ENCODE peak calls at places on chromosomes 7 and 10, in five cellular contexts. One of them, this sample, is unnamed. For H3K9me3, the result is how much of the 10 kb centered on the place peaks cover.

GRCh38 chr7:138186951-138187351 is 110.7 kb downstream of the AKR1D1 start:
- DNase-seq in CD8-positive, alpha-beta T cell: no peak
- DNase-seq in cardiac muscle cell: no peak
- DNase-seq in adrenal gland: peak
- DNase-seq in psoas muscle: no peak
- DNase-seq in this sample: no peak

GRCh38 chr7:80885774-80886173 is 33.1 kb downstream of the SEMA3C start:
- DNase-seq in CD8-positive, alpha-beta T cell: no peak
- DNase-seq in cardiac muscle cell: no peak
- DNase-seq in adrenal gland: no peak
- DNase-seq in psoas muscle: no peak
- DNase-seq in this sample: no peak

GRCh38 chr10:8026349-8027259 is 27.9 kb upstream of the GATA3 start:
- DNase-seq in CD8-positive, alpha-beta T cell: no peak
- DNase-seq in cardiac muscle cell: peak
- DNase-seq in adrenal gland: no peak
- DNase-seq in psoas muscle: no peak
- DNase-seq in this sample: no peak

GRCh38 chr7:40918701-40919271 is 784.0 kb downstream of the SUGCT start:
- DNase-seq in CD8-positive, alpha-beta T cell: no peak
- DNase-seq in cardiac muscle cell: peak
- DNase-seq in adrenal gland: no peak
- DNase-seq in psoas muscle: no peak
- DNase-seq in this sample: no peak

GRCh38 chr10:70132098-70133029 is at the start of gene AIFM2:
- DNase-seq in CD8-positive, alpha-beta T cell: peak
- DNase-seq in cardiac muscle cell: peak
- DNase-seq in adrenal gland: peak
- DNase-seq in psoas muscle: peak
- DNase-seq in this sample: peak

GRCh38 chr10:118799779-118800178 is 45.0 kb upstream of the CACUL1 start:
- DNase-seq in CD8-positive, alpha-beta T cell: peak
- DNase-seq in cardiac muscle cell: no peak
- DNase-seq in adrenal gland: no peak
- DNase-seq in psoas muscle: no peak
- DNase-seq in this sample: no peak

GRCh38 chr10:46092523-46093195 is 46.6 kb upstream of the MSMB start:
- DNase-seq in CD8-positive, alpha-beta T cell: no peak
- DNase-seq in cardiac muscle cell: no peak
- DNase-seq in adrenal gland: no peak
- DNase-seq in psoas muscle: no peak
- DNase-seq in this sample: no peak

GRCh38 chr10:46290101-46290884 is 3.5 kb downstream of the ANTXRL start:
- DNase-seq in CD8-positive, alpha-beta T cell: no peak
- DNase-seq in cardiac muscle cell: no peak
- DNase-seq in adrenal gland: no peak
- DNase-seq in psoas muscle: no peak
- DNase-seq in this sample: no peak

GRCh38 chr10:13231190-13231589 is 3.0 kb downstream of the UCMA start:
- DNase-seq in CD8-positive, alpha-beta T cell: no peak
- DNase-seq in cardiac muscle cell: no peak
- DNase-seq in adrenal gland: no peak
- DNase-seq in psoas muscle: no peak
- DNase-seq in this sample: no peak

GRCh38 chr10:110802090-110802489 is 69.6 kb upstream of the PDCD4 start:
- DNase-seq in CD8-positive, alpha-beta T cell: no peak
- DNase-seq in cardiac muscle cell: no peak
- DNase-seq in adrenal gland: no peak
- DNase-seq in psoas muscle: no peak
- DNase-seq in this sample: no peak

GRCh38 chr10:76382381-76382851 is 951.0 kb downstream of the LRMDA start:
- DNase-seq in CD8-positive, alpha-beta T cell: no peak
- DNase-seq in cardiac muscle cell: no peak
- DNase-seq in adrenal gland: no peak
- DNase-seq in psoas muscle: peak
- DNase-seq in this sample: no peak

GRCh38 chr10:33559105-33559504 is 224.6 kb upstream of the NRP1 start:
- DNase-seq in CD8-positive, alpha-beta T cell: no peak
- DNase-seq in cardiac muscle cell: no peak
- DNase-seq in adrenal gland: no peak
- DNase-seq in psoas muscle: peak
- DNase-seq in this sample: no peak

GRCh38 chr10:70664702-70665195 is 7.6 kb upstream of the ADAMTS14 start:
- DNase-seq in CD8-positive, alpha-beta T cell: no peak
- DNase-seq in cardiac muscle cell: no peak
- DNase-seq in adrenal gland: no peak
- DNase-seq in psoas muscle: no peak
- DNase-seq in this sample: no peak

GRCh38 chr7:158325530-158326381 is 261.9 kb downstream of the PTPRN2 start:
- DNase-seq in CD8-positive, alpha-beta T cell: no peak
- DNase-seq in cardiac muscle cell: peak
- DNase-seq in adrenal gland: peak
- DNase-seq in psoas muscle: no peak
- DNase-seq in this sample: no peak

GRCh38 chr7:117478796-117479479 is 887 bp upstream of the CFTR start:
- DNase-seq in CD8-positive, alpha-beta T cell: no peak
- DNase-seq in cardiac muscle cell: no peak
- DNase-seq in adrenal gland: no peak
- DNase-seq in psoas muscle: no peak
- DNase-seq in this sample: no peak

GRCh38 chr10:24554036-24554435 is 169.7 kb downstream of the ARHGAP21 start:
- DNase-seq in CD8-positive, alpha-beta T cell: no peak
- DNase-seq in cardiac muscle cell: no peak
- DNase-seq in adrenal gland: no peak
- DNase-seq in psoas muscle: no peak
- DNase-seq in this sample: no peak

GRCh38 chr10:131926743-131927595 is 26.2 kb downstream of the PPP2R2D start:
- DNase-seq in CD8-positive, alpha-beta T cell: no peak
- DNase-seq in cardiac muscle cell: no peak
- DNase-seq in adrenal gland: no peak
- DNase-seq in psoas muscle: no peak
- DNase-seq in this sample: no peak

GRCh38 chr7:77687747-77688144 is 8.5 kb upstream of the RSBN1L start:
- DNase-seq in CD8-positive, alpha-beta T cell: no peak
- DNase-seq in cardiac muscle cell: no peak
- DNase-seq in adrenal gland: no peak
- DNase-seq in psoas muscle: no peak
- DNase-seq in this sample: peak

GRCh38 chr7:41885748-41886147 is 182.9 kb upstream of the INHBA start:
- DNase-seq in CD8-positive, alpha-beta T cell: no peak
- DNase-seq in cardiac muscle cell: no peak
- DNase-seq in adrenal gland: no peak
- DNase-seq in psoas muscle: no peak
- DNase-seq in this sample: no peak

GRCh38 chr10:72322280-72323058 is 32.2 kb downstream of the DNAJB12 start:
- DNase-seq in CD8-positive, alpha-beta T cell: no peak
- DNase-seq in cardiac muscle cell: no peak
- DNase-seq in adrenal gland: no peak
- DNase-seq in psoas muscle: no peak
- DNase-seq in this sample: no peak

GRCh38 chr7:73844131-73844547 is 1.8 kb upstream of the METTL27 start:
- DNase-seq in CD8-positive, alpha-beta T cell: no peak
- DNase-seq in cardiac muscle cell: no peak
- DNase-seq in adrenal gland: no peak
- DNase-seq in psoas muscle: no peak
- DNase-seq in this sample: no peak

GRCh38 chr7:143372070-143372469 is 9.1 kb upstream of the ZYX start:
- DNase-seq in CD8-positive, alpha-beta T cell: peak
- DNase-seq in cardiac muscle cell: no peak
- DNase-seq in adrenal gland: peak
- DNase-seq in psoas muscle: peak
- DNase-seq in this sample: no peak

DNA sequence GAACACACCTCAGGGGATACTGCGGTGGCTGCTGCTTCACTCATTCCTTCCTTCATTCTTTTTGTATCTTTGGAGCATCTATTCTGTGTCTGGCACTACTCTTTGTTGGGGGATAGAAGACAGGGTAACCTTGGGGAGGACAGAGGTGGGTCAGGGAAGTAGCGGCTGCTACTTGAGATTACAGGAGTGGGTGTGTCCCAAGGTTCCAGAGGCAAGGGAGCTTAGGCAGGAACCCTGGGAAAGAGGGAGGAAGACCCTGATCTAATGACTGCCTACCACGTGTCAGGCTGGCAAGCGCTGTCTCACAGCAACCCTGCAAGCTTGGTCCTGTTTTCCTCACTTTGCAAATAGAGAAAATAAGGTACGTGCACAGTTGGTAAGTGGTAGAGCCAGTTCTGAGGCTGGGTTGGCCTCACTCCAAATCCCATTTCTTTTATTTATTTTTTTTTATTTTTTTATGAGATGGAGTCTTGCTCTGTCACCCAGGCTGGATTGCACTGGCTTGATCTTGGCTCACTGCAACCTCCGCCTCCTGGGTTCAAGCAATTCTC is 985.9 kb upstream of the ZNF722 start:
- DNase-seq in CD8-positive, alpha-beta T cell: no peak
- DNase-seq in cardiac muscle cell: no peak
- DNase-seq in adrenal gland: no peak
- DNase-seq in psoas muscle: no peak
- DNase-seq in this sample: no peak
- H3K9me3 ChIP-seq in CD8-positive, alpha-beta T cell: under half
- H3K9me3 ChIP-seq in cardiac muscle cell: under half
- H3K9me3 ChIP-seq in adrenal gland: under half
- H3K9me3 ChIP-seq in psoas muscle: under half
- H3K9me3 ChIP-seq in this sample: under half

GRCh38 chr7:151280388-151281019 is 32.0 kb upstream of the SMARCD3 start:
- DNase-seq in CD8-positive, alpha-beta T cell: no peak
- DNase-seq in cardiac muscle cell: no peak
- DNase-seq in adrenal gland: no peak
- DNase-seq in psoas muscle: no peak
- DNase-seq in this sample: no peak

GRCh38 chr7:151278949-151279348 is 30.5 kb upstream of the SMARCD3 start:
- DNase-seq in CD8-positive, alpha-beta T cell: no peak
- DNase-seq in cardiac muscle cell: no peak
- DNase-seq in adrenal gland: no peak
- DNase-seq in psoas muscle: no peak
- DNase-seq in this sample: no peak

GRCh38 chr7:151281686-151282085 is 33.2 kb upstream of the SMARCD3 start:
- DNase-seq in CD8-positive, alpha-beta T cell: no peak
- DNase-seq in cardiac muscle cell: no peak
- DNase-seq in adrenal gland: no peak
- DNase-seq in psoas muscle: no peak
- DNase-seq in this sample: no peak

GRCh38 chr7:151277631-151278030 is 29.1 kb upstream of the SMARCD3 start:
- DNase-seq in CD8-positive, alpha-beta T cell: no peak
- DNase-seq in cardiac muscle cell: no peak
- DNase-seq in adrenal gland: no peak
- DNase-seq in psoas muscle: no peak
- DNase-seq in this sample: no peak

GRCh38 chr7:151279868-151280267 is 31.4 kb upstream of the SMARCD3 start:
- DNase-seq in CD8-positive, alpha-beta T cell: no peak
- DNase-seq in cardiac muscle cell: no peak
- DNase-seq in adrenal gland: no peak
- DNase-seq in psoas muscle: no peak
- DNase-seq in this sample: no peak
- H3K27ac ChIP-seq in CD8-positive, alpha-beta T cell: no peak
- H3K27ac ChIP-seq in cardiac muscle cell: no peak
- H3K27ac ChIP-seq in adrenal gland: no peak
- H3K27ac ChIP-seq in psoas muscle: peak
- H3K27ac ChIP-seq in this sample: no peak

GRCh38 chr7:148483515-148483914 is 107.1 kb upstream of the C7orf33 start:
- DNase-seq in CD8-positive, alpha-beta T cell: no peak
- DNase-seq in cardiac muscle cell: no peak
- DNase-seq in adrenal gland: no peak
- DNase-seq in psoas muscle: no peak
- DNase-seq in this sample: no peak

GRCh38 chr7:148486937-148487336 is 103.6 kb upstream of the C7orf33 start:
- DNase-seq in CD8-positive, alpha-beta T cell: no peak
- DNase-seq in cardiac muscle cell: no peak
- DNase-seq in adrenal gland: no peak
- DNase-seq in psoas muscle: no peak
- DNase-seq in this sample: no peak

GRCh38 chr7:148484486-148484885 is 106.1 kb upstream of the C7orf33 start:
- DNase-seq in CD8-positive, alpha-beta T cell: no peak
- DNase-seq in cardiac muscle cell: no peak
- DNase-seq in adrenal gland: no peak
- DNase-seq in psoas muscle: no peak
- DNase-seq in this sample: no peak

GRCh38 chr7:148483941-148484340 is 106.6 kb upstream of the C7orf33 start:
- DNase-seq in CD8-positive, alpha-beta T cell: no peak
- DNase-seq in cardiac muscle cell: no peak
- DNase-seq in adrenal gland: no peak
- DNase-seq in psoas muscle: no peak
- DNase-seq in this sample: no peak

GRCh38 chr7:148485618-148486017 is 104.9 kb upstream of the C7orf33 start:
- DNase-seq in CD8-positive, alpha-beta T cell: no peak
- DNase-seq in cardiac muscle cell: no peak
- DNase-seq in adrenal gland: no peak
- DNase-seq in psoas muscle: no peak
- DNase-seq in this sample: no peak
- TF ChIP-seq CTCF in CD8-positive, alpha-beta T cell: no peak
- TF ChIP-seq CTCF in cardiac muscle cell: no peak
- TF ChIP-seq CTCF in adrenal gland: no peak
- TF ChIP-seq CTCF in psoas muscle: no peak
- TF ChIP-seq CTCF in this sample: no peak

GRCh38 chr10:1634239-1634638 is 103.1 kb downstream of the ADARB2 start:
- DNase-seq in CD8-positive, alpha-beta T cell: no peak
- DNase-seq in cardiac muscle cell: no peak
- DNase-seq in adrenal gland: no peak
- DNase-seq in psoas muscle: no peak
- DNase-seq in this sample: no peak

GRCh38 chr10:1633783-1634182 is 103.5 kb downstream of the ADARB2 start:
- DNase-seq in CD8-positive, alpha-beta T cell: no peak
- DNase-seq in cardiac muscle cell: no peak
- DNase-seq in adrenal gland: no peak
- DNase-seq in psoas muscle: no peak
- DNase-seq in this sample: no peak

GRCh38 chr10:1632596-1632995 is 104.7 kb downstream of the ADARB2 start:
- DNase-seq in CD8-positive, alpha-beta T cell: no peak
- DNase-seq in cardiac muscle cell: no peak
- DNase-seq in adrenal gland: no peak
- DNase-seq in psoas muscle: no peak
- DNase-seq in this sample: no peak

GRCh38 chr10:1632141-1632540 is 105.2 kb downstream of the ADARB2 start:
- DNase-seq in CD8-positive, alpha-beta T cell: no peak
- DNase-seq in cardiac muscle cell: no peak
- DNase-seq in adrenal gland: no peak
- DNase-seq in psoas muscle: no peak
- DNase-seq in this sample: no peak

DNA sequence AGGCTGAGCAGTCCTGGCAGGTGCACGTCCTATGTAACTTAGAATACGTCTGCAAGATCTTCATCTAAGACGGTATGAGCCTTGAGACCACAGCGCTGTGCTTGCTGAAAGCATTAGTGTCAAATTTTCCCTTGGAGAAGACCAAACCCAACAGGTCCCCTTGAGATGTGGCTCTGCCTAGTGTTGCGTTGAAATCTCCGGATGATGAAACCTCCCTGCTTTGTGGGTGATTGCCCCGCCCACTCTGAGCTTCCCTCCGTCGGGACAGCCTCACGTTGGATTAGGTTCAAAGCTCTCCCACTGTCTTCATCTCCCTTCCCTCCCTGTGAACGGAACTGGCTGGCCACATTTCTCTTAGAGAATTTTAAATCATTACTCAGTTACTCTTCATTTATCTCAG is 102.0 kb downstream of the ADARB2 start:
- DNase-seq in CD8-positive, alpha-beta T cell: no peak
- DNase-seq in cardiac muscle cell: no peak
- DNase-seq in adrenal gland: no peak
- DNase-seq in psoas muscle: no peak
- DNase-seq in this sample: no peak
- H3K9me3 ChIP-seq in CD8-positive, alpha-beta T cell: under half
- H3K9me3 ChIP-seq in cardiac muscle cell: under half
- H3K9me3 ChIP-seq in adrenal gland: under half
- H3K9me3 ChIP-seq in psoas muscle: under half
- H3K9me3 ChIP-seq in this sample: under half